ENCODE peak calls at places on chromosomes 3 and 15, in five cellular contexts. K, R, C, V and N are unnamed samples.

GRCh38 chr3:96259299-96259698 is 555.1 kb upstream of the EPHA6 start:
- DNase-seq in K (no peak), R (no peak), C (no peak), V (no peak), N (no peak)

GRCh38 chr3:128067481-128067880 is 15.2 kb downstream of the SEC61A1 start:
- DNase-seq in K (no peak), R (no peak), C (no peak), V (no peak), N (no peak)

GRCh38 chr3:14488286-14489036 is 51.7 kb downstream of the GRIP2 start:
- DNase-seq in K (no peak), R (peak; percentile 60), C (no peak), V (no peak), N (no peak)

GRCh38 chr3:60266444-60266843 is 984.8 kb downstream of the FHIT start:
- DNase-seq in K (no peak), R (no peak), C (no peak), V (no peak), N (no peak)

GRCh38 chr15:41205315-41205714 is 25.2 kb downstream of the EXD1 start:
- DNase-seq in K (peak; percentile 48), R (no peak), C (no peak), V (no peak), N (no peak)

GRCh38 chr3:163890661-163891060 is 1187.6 kb downstream of the SI start:
- DNase-seq in K (no peak), R (no peak), C (no peak), V (no peak), N (no peak)

GRCh38 chr15:36284911-36285310 is 294.5 kb upstream of the CDIN1 start:
- DNase-seq in K (no peak), R (no peak), C (no peak), V (no peak), N (no peak)

GRCh38 chr15:34721802-34722795 is 32.7 kb downstream of the GJD2 start:
- DNase-seq in K (peak; percentile 40), R (peak; percentile 77), C (peak; percentile 28), V (no peak), N (peak; percentile 48)

GRCh38 chr3:30471076-30471475 is 135.3 kb upstream of the TGFBR2 start:
- DNase-seq in K (peak; percentile 22), R (no peak), C (no peak), V (no peak), N (no peak)

GRCh38 chr3:27224197-27224596 is 145.0 kb downstream of the NEK10 start:
- DNase-seq in K (peak; percentile 17), R (no peak), C (no peak), V (no peak), N (no peak)

GRCh38 chr15:95025924-95026728 is 794.8 kb downstream of the MCTP2 start:
- DNase-seq in K (peak; percentile 61), R (peak; percentile 65), C (peak; percentile 59), V (no peak), N (no peak)

GRCh38 chr15:41921167-41921566 is 27.3 kb upstream of the SPTBN5 start:
- DNase-seq in K (peak; percentile 43), R (no peak), C (no peak), V (no peak), N (no peak)

GRCh38 chr3:58824285-58824684 is 157.7 kb upstream of the FAM3D start:
- DNase-seq in K (peak; percentile 73), R (peak; percentile 32), C (no peak), V (no peak), N (no peak)

GRCh38 chr3:195715583-195716266 is 5.1 kb upstream of the MUC20 start:
- DNase-seq in K (peak; percentile 57), R (peak; percentile 30), C (no peak), V (no peak), N (no peak)

DNA sequence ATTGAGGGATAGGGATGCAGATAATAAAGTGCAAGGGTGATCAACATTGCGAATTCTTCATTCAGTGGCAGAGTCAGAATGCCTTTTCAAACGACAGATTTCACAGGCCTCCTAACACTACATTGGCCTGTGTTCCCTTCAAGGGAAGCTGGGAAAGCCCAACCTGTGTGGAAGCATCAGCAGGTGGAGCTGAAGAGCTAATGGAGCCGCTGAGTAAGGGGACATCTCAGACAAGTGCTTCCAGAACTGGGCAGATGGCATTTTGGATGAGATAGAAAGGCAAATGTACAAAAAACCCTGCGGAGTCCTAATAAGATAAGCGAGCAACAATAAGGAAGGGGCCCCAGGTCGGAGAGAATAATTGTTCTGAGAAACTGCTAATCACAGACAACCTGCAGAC is 8.5 kb upstream of the SLC24A5 start:
- DNase-seq in K (peak; percentile 30), R (peak; percentile 27), C (no peak), V (no peak), N (no peak)
- TF ChIP-seq CTCF in K (peak; percentile 44), R (peak; percentile 42), C (no peak), V (no peak), N (peak; percentile 74)

GRCh38 chr3:37024092-37024491 is 30.8 kb downstream of the MLH1 start:
- DNase-seq in K (peak; percentile 30), R (no peak), C (no peak), V (no peak), N (no peak)
- TF ChIP-seq CTCF in K (peak; percentile 48), R (no peak), C (peak; percentile 18), V (no peak), N (peak; percentile 20)

DNA sequence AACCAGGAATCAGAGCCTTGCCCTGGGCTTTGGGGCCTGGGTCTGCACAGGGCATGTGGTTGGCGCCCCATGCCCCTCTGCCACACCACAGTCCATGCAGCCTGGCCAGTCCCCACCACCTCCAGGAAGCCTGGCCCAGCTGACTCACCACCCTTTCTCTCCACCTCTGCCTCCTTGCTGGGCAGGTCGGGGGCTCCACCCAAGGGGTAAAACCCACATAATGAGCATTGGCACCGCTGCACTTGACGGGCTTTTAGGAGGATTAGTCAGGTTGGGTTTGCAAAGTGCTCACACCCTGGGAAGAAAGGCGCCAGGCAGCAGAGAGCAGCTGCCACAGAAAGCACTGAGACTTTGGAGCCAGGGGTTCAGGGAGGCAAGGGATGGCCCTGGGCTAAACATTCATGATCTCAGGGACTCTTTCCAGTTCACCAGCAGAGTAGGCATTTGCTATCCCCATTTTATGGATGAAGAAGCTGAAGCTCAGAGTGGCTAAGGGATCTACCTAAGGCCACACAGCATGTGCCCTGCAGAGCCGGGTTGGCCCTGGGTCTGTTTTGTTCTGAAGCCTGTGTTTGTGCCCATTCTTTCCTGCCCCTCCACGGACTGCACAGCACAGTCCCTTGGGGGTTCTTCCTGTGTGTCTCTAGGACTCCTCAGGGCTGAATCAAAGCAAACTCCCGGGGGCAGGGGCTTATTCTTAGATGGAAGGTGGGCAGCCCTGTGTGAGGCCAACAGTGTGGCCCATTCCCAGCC is 113.4 kb downstream of the ETFA start:
- DNase-seq in K (no peak), R (peak; percentile 85), C (no peak), V (no peak), N (no peak)
- TF ChIP-seq CTCF in K (no peak), R (no peak), C (no peak), V (no peak), N (no peak)

DNA sequence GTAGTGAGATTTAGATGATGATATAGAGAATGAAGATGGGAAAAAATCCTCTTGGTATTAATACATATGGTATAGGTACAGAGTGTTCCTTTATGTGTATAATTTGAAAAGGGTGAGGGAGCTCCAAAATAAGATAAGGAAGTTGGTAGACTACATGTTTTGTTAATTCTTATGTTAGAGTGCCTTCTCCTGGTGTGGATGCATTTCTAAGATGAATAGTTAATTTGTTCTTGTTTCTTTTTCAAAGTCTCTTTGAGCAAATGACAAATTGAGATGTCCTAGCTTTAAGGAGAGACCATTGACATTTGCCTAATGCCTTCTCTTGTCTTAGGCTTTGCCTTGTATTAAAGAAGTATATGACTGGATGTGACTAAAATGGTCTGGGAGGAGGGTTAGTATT is 34.1 kb downstream of the AKAP13 start:
- DNase-seq in K (peak; percentile 39), R (no peak), C (no peak), V (no peak), N (no peak)
- TF ChIP-seq CTCF in K (peak; percentile 43), R (peak; percentile 44), C (peak; percentile 23), V (peak; percentile 53), N (no peak)

DNA sequence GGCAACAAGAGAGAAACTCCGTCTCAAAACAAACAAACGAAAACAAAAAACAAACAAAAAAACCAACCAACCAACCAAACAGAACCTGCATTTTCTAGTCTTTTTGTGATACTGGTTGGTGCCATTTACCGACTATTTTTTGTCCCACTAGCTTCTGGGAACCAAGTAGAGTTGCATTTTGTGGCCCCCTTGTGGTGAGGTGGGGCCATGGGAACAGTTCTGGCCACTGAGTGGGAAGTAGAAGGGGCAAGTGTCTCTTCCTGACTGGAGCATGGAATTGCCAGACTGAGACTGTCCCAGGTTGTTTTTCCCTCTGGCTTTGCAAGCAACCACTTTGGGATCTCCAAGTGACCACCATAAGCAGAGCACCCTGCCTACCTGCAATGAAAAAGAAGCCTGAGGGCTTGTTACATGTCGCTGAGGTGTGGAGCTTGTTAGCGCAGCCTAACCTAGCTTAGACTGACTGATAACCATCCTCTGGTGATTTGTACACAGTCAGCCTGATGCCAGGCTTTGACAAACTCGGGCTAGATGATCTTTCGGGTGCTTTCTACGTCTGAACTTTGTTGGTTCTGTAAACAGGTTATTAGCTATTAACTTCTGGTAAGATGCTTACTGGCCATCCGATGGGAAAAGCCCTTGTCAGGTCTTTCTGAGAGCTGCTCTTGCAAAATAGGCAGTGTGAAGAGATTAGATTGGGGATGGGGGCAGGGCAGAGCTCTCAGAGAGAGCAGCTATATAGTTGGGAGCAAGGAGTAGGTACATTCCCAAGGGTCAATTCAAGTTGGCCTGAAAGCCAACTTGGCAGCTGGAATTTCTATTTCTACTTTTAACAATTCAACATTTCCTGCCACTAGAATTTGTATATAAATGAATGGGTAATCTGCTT is 172.2 kb downstream of the SSR3 start:
- DNase-seq in K (peak; percentile 41), R (peak; percentile 45), C (no peak), V (no peak), N (no peak)
- TF ChIP-seq CTCF in K (peak; percentile 72), R (peak; percentile 52), C (peak; percentile 13), V (peak; percentile 32), N (peak; percentile 61)

DNA sequence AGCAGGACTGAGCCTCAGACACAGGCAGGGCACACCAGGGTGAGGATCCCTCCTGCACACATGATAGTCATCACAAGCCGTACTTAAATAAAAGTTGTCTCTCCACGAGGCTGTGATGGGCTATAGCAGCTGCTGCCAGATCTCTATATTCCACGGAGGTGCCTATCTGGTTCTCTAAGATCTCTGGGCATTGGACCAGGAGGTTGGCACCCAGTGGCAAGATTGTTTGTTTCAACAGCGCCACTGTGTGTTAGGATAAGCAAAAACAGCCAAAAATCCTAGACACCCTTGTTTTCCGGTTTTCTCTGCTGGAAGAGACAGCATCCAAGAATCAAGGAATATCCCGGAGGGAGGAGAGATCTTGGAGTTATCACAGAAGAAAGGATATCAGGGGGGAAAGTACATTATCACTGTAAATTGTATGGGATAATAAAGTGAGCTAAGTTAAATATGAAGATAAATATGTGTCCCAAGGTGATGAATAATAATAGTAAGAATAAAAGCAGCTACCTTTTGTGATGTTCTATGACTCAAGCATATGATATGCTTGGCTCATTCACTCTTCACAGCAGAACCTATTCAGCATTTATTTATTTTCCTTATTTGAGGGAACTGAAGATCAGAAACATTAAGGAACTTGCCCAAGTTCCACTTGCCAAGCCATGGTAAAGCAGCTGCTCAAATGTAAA is 90.6 kb upstream of the AKAP13 start:
- DNase-seq in K (peak; percentile 31), R (peak; percentile 86), C (no peak), V (no peak), N (peak; percentile 33)
- TF ChIP-seq CTCF in K (peak; percentile 59), R (peak; percentile 65), C (peak; percentile 49), V (peak; percentile 53), N (peak; percentile 67)

GRCh38 chr3:85355572-85355971 is 396.8 kb downstream of the CADM2 start:
- DNase-seq in K (no peak), R (no peak), C (no peak), V (no peak), N (no peak)

GRCh38 chr3:85360742-85361387 is 402.1 kb downstream of the CADM2 start:
- DNase-seq in K (peak; percentile 9), R (peak; percentile 12), C (no peak), V (no peak), N (no peak)
- TF ChIP-seq CTCF in K (peak; percentile 42), R (peak; percentile 43), C (peak; percentile 51), V (no peak), N (peak; percentile 79)

GRCh38 chr3:126259411-126260391 is 79.3 kb upstream of the ALDH1L1 start:
- DNase-seq in K (peak; percentile 10), R (no peak), C (no peak), V (no peak), N (no peak)
- TF ChIP-seq CTCF in K (peak; percentile 65), R (no peak), C (peak; percentile 62), V (no peak), N (peak; percentile 23)